ENCODE peak calls at places on chromosomes 3 and 15, in seven cellular contexts. I, X, J, Y, K, N and G are unnamed samples.

GRCh38 chr15:47514251-47514652 is 203.1 kb upstream of the SEMA6D start:
- DNase-seq in N (no peak), J (no peak), Y (no peak), X (peak), I (no peak), K (no peak), G (no peak)

GRCh38 chr3:184073621-184074020 is 20.8 kb downstream of the HTR3C start:
- DNase-seq in N (no peak), X (no peak), J (no peak), Y (no peak), I (no peak), K (no peak), G (no peak)

GRCh38 chr3:198107840-198108734 is 148.1 kb downstream of the LMLN start:
- DNase-seq in J (no peak), X (peak), N (peak), I (no peak), Y (no peak), K (no peak), G (no peak)

GRCh38 chr15:42919794-42920280 is 741 bp downstream of the TTBK2 start:
- DNase-seq in J (peak), Y (no peak), X (peak), I (no peak), N (peak), K (no peak), G (peak)

GRCh38 chr3:135637033-135637432 is 328.5 kb upstream of the PPP2R3A start:
- DNase-seq in X (no peak), K (no peak), I (no peak), Y (no peak), J (no peak), N (no peak), G (no peak)

GRCh38 chr3:43394071-43394501 is 107.7 kb downstream of the SNRK start:
- DNase-seq in Y (no peak), N (no peak), X (peak), J (no peak), I (no peak), K (no peak), G (no peak)

GRCh38 chr3:54120657-54121403 is 1.5 kb upstream of the CACNA2D3 start:
- DNase-seq in Y (peak), I (no peak), K (no peak), N (no peak), X (no peak), J (no peak), G (peak)

GRCh38 chr15:36090276-36090946 is 489.0 kb upstream of the CDIN1 start:
- DNase-seq in X (no peak), Y (no peak), I (no peak), J (no peak), N (no peak), K (no peak), G (no peak)

GRCh38 chr3:138941259-138941885 is 5.6 kb downstream of the FOXL2 start:
- DNase-seq in X (peak), J (peak), K (no peak), N (peak), Y (peak), I (peak), G (peak)

GRCh38 chr3:16122661-16123060 is 51.8 kb upstream of the GALNT15 start:
- DNase-seq in N (no peak), X (no peak), K (no peak), J (no peak), Y (no peak), I (no peak), G (no peak)

GRCh38 chr15:80550219-80550909 is 144.7 kb upstream of the ABHD17C start:
- DNase-seq in K (peak), J (peak), Y (no peak), N (no peak), I (no peak), X (peak), G (no peak)

GRCh38 chr3:42256135-42256819 is 9.7 kb downstream of the CCK start:
- DNase-seq in X (peak), I (peak), Y (no peak), N (no peak), J (no peak), K (no peak), G (no peak)

GRCh38 chr15:90203922-90204321 is 2.8 kb downstream of the SEMA4B start:
- DNase-seq in Y (no peak), J (no peak), K (no peak), X (no peak), I (no peak), N (no peak), G (no peak)

GRCh38 chr3:8985876-8986275 is 22.6 kb upstream of the RAD18 start:
- DNase-seq in K (no peak), N (no peak), Y (no peak), J (no peak), I (no peak), X (no peak), G (no peak)

GRCh38 chr3:194574639-194575483 is 58.4 kb downstream of the TMEM44 start:
- DNase-seq in X (peak), Y (no peak), N (peak), I (no peak), K (no peak), J (no peak), G (no peak)

GRCh38 chr3:73409405-73409804 is 215.3 kb downstream of the PDZRN3 start:
- DNase-seq in I (no peak), K (no peak), N (no peak), X (peak), J (no peak), Y (no peak), G (no peak)

GRCh38 chr3:61594144-61594977 is 33.0 kb downstream of the PTPRG start:
- DNase-seq in K (no peak), X (no peak), Y (no peak), J (no peak), N (no peak), I (no peak), G (peak)

GRCh38 chr15:36161781-36162212 is 417.6 kb upstream of the CDIN1 start:
- DNase-seq in I (no peak), J (no peak), Y (no peak), K (no peak), X (no peak), N (no peak), G (no peak)

GRCh38 chr3:197367081-197367780 is 68.8 kb upstream of the DLG1 start:
- DNase-seq in I (peak), J (peak), Y (no peak), K (no peak), X (peak), N (no peak), G (peak)

GRCh38 chr3:44682182-44682896 is 30.1 kb upstream of the ZNF502 start:
- DNase-seq in X (peak), J (no peak), I (no peak), Y (no peak), K (no peak), N (no peak), G (no peak)

GRCh38 chr15:72227192-72227586 is 3.8 kb downstream of the PKM start:
- DNase-seq in J (peak), N (no peak), K (peak), I (no peak), X (peak), Y (no peak), G (no peak)

GRCh38 chr3:168847293-168847883 is 751.7 kb upstream of the GOLIM4 start:
- DNase-seq in N (no peak), Y (no peak), X (peak), I (no peak), J (no peak), K (peak), G (peak)

GRCh38 chr3:183253961-183254815 is 1.1 kb downstream of the B3GNT5 start:
- DNase-seq in Y (peak), I (no peak), N (peak), X (peak), J (no peak), K (no peak), G (peak)

GRCh38 chr3:10467904-10468610 is 37.3 kb downstream of the ATP2B2 start:
- DNase-seq in K (no peak), Y (no peak), X (no peak), J (no peak), I (no peak), N (no peak), G (peak)

DNA sequence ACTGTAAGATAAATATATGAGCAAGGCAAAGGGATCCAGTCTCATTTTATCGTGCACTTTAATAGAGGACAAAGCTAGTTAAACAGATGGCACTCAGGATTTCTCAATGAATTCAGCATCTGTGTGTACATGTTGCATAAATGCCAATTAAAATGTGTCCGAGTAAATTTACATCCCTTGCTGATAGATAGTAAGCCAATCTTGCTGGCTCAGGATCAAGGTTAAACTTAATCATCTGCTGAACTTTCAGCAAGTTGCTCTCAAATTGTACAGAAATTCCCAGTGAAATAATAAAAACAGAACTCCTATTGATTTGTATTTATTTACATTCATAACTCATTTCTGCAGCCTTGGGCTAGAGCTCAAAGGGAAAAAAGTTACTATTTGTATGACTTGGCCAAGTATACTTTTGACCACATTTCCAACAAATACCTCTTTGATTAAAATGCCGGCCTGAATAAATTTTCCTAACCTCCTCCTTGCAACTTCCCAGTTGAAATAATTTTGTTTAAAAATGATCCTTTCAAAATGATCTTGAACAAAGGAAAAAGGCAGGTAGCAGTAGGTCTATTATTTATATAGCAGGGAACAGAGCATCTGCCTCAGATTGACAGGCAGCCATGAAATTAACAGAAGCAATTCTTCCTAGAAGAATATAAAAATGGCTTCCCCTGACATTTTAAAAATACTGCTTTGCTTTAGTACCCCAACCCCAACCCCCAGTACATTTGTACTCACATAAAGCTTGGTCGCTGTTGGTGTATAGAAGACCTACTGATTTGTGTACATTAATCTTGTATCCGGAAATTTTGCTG is 1001.9 kb downstream of the ROBO1 start:
- DNase-seq in X (no peak), I (no peak), Y (no peak), K (no peak), N (no peak), J (no peak), G (no peak)
- TF ChIP-seq USF2 in X (no peak), I (no peak), Y (no peak), K (no peak), N (no peak), J (no peak), G (no peak)

GRCh38 chr3:12960497-12960896 is 112.7 kb downstream of the IQSEC1 start:
- DNase-seq in K (no peak), I (no peak), J (no peak), X (no peak), Y (no peak), N (no peak), G (no peak)

GRCh38 chr3:12961726-12962036 is 111.5 kb downstream of the IQSEC1 start:
- DNase-seq in I (no peak), Y (no peak), N (no peak), J (no peak), X (no peak), K (no peak), G (no peak)

GRCh38 chr3:12963184-12963868 is 109.9 kb downstream of the IQSEC1 start:
- DNase-seq in K (no peak), I (no peak), Y (no peak), J (no peak), X (no peak), N (no peak), G (no peak)

GRCh38 chr3:12961007-12961725 is 112.1 kb downstream of the IQSEC1 start:
- DNase-seq in Y (no peak), X (no peak), N (no peak), K (no peak), I (no peak), J (no peak), G (no peak)

GRCh38 chr3:12962292-12962691 is 110.9 kb downstream of the IQSEC1 start:
- DNase-seq in K (no peak), I (no peak), N (no peak), J (no peak), Y (no peak), X (no peak), G (no peak)
- TF ChIP-seq USF2 in K (no peak), I (no peak), N (no peak), J (no peak), Y (no peak), X (no peak), G (no peak)

DNA sequence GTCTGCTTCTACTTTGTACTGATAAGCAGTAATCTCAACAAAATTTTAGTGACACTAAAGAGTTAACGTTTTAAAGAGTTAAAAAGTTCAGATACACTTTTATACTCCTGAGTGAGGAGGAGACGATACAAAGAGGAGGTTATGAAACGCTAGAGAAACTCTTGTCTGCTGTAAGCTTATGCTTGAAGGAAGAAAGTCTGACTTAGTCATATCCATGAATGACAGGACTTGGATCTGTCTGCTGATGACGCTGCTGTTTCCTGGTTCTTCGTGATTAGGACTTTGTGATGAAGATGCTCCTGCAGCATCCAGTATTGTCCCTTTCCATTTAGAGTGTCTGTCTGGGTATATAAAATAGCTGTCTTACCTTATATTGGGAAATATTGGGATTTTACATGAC is 15.8 kb downstream of the TCF12 start:
- DNase-seq in I (no peak), X (peak), J (no peak), Y (no peak), N (peak), K (no peak), G (no peak)
- TF ChIP-seq USF2 in I (no peak), X (no peak), J (no peak), Y (no peak), N (no peak), K (no peak), G (no peak)

GRCh38 chr3:151639096-151639740 is 94.5 kb upstream of the AADACL2 start:
- DNase-seq in J (peak), K (no peak), Y (no peak), X (no peak), I (no peak), N (no peak), G (no peak)
- TF ChIP-seq USF2 in J (no peak), K (no peak), Y (no peak), X (no peak), I (no peak), N (no peak), G (no peak)

GRCh38 chr3:63556401-63556800 is 96.1 kb upstream of the SNTN start:
- DNase-seq in J (no peak), K (no peak), X (no peak), Y (no peak), I (no peak), N (no peak), G (no peak)

GRCh38 chr3:63557912-63558311 is 94.6 kb upstream of the SNTN start:
- DNase-seq in N (no peak), I (no peak), X (no peak), K (peak), J (no peak), Y (no peak), G (no peak)

GRCh38 chr3:63561879-63562278 is 90.6 kb upstream of the SNTN start:
- DNase-seq in Y (no peak), I (no peak), K (no peak), J (no peak), N (no peak), X (no peak), G (no peak)

GRCh38 chr3:63562323-63562722 is 90.2 kb upstream of the SNTN start:
- DNase-seq in Y (no peak), K (no peak), J (no peak), I (no peak), X (no peak), N (no peak), G (no peak)

GRCh38 chr3:63559884-63560283 is 92.6 kb upstream of the SNTN start:
- DNase-seq in N (no peak), I (no peak), Y (no peak), X (no peak), J (no peak), K (no peak), G (no peak)
- TF ChIP-seq USF2 in N (no peak), I (no peak), Y (no peak), X (no peak), J (no peak), K (no peak), G (no peak)